ENCODE peak calls at places on chromosomes 3 and 15, in ten cellular contexts. W is activated T-cell treated with anti-CD3 and anti-CD28 coated beads for 48 hours; L is WERI-Rb-1; Z is mammary epithelial cell; F is HT-29; M is stimulated activated CD4-positive, alpha-beta T cell treated with anti-CD3 and anti-CD28 coated beads, Interleukin-4, amount 100 ng/mL, for 24 hours; O is PC-3; Y is activated CD8-positive, alpha-beta T cell treated with anti-CD3 and anti-CD28 coated beads for 36 hours; J is germinal center; G is HCEC 1CT. K is an unnamed sample.

GRCh38 chr3:36364260-36364659 is 16.0 kb upstream of the STAC start:
- DNase-seq in O (no peak), J (no peak), W (no peak), Z (no peak), G (no peak), F (no peak), Y (no peak), M (no peak), L (no peak), K (no peak)

GRCh38 chr3:138686771-138687221 is 78.2 kb downstream of the FAIM start:
- DNase-seq in G (peak), J (peak), Y (no peak), W (no peak), L (no peak), O (peak), F (peak), M (no peak), Z (peak), K (peak)

GRCh38 chr3:52140792-52141191 is 13.4 kb downstream of the POC1A start:
- DNase-seq in G (no peak), F (no peak), W (no peak), Y (no peak), L (no peak), M (no peak), J (no peak), Z (no peak), O (no peak), K (no peak)

GRCh38 chr15:48644498-48644826 is 1.0 kb downstream of the FBN1 start:
- DNase-seq in W (no peak), G (peak), F (no peak), J (no peak), L (no peak), M (no peak), O (peak), Z (no peak), Y (no peak), K (peak)

GRCh38 chr15:98953000-98953776 is 54.4 kb downstream of the PGPEP1L start:
- DNase-seq in Y (peak), W (peak), J (no peak), Z (no peak), L (no peak), G (no peak), M (no peak), F (no peak), O (no peak), K (no peak)

GRCh38 chr3:152638707-152639450 is 196.1 kb upstream of the P2RY1 start:
- DNase-seq in O (no peak), G (no peak), F (no peak), J (no peak), L (no peak), M (no peak), W (no peak), Y (no peak), Z (peak), K (no peak)

GRCh38 chr3:28042095-28042635 is 199.3 kb upstream of the CMC1 start:
- DNase-seq in W (no peak), Z (no peak), G (no peak), Y (no peak), M (no peak), F (no peak), L (no peak), J (no peak), O (no peak), K (no peak)

GRCh38 chr3:185381321-185381720 is 18.4 kb downstream of the MAP3K13 start:
- DNase-seq in J (no peak), F (no peak), G (no peak), L (no peak), Y (no peak), M (no peak), W (no peak), O (no peak), Z (no peak), K (no peak)